ENCODE peak calls at places on chromosomes 2 and 18, in eight cellular contexts. O, R, N, W, F, I, T and H are unnamed samples.

GRCh38 chr2:233481368-233482142 is 85.0 kb downstream of the USP40 start:
- DNase-seq in O (no peak), R (peak), N (no peak), W (no peak), F (peak), I (no peak), T (no peak), H (no peak)

GRCh38 chr2:228181098-228182019 is at the start of gene SPHKAP:
- DNase-seq in O (peak), R (no peak), N (no peak), W (no peak), F (no peak), I (no peak), T (no peak), H (no peak)

GRCh38 chr2:229612395-229612971 is 101.9 kb downstream of the DNER start:
- DNase-seq in O (no peak), R (no peak), N (no peak), W (no peak), F (no peak), I (no peak), T (no peak), H (no peak)

GRCh38 chr2:20108655-20109396 is 57.4 kb upstream of the LAPTM4A start:
- DNase-seq in O (no peak), R (peak), N (no peak), W (no peak), F (peak), I (peak), T (no peak), H (no peak)

GRCh38 chr2:19810148-19810547 is 91.6 kb downstream of the TTC32 start:
- DNase-seq in O (no peak), R (no peak), N (peak), W (no peak), F (no peak), I (no peak), T (no peak), H (no peak)

GRCh38 chr2:238945433-238946150 is 97.7 kb downstream of the TWIST2 start:
- DNase-seq in O (no peak), R (peak), N (peak), W (peak), F (peak), I (no peak), T (no peak), H (no peak)

GRCh38 chr2:205411558-205411957 is 270.7 kb upstream of the NRP2 start:
- DNase-seq in O (no peak), R (no peak), N (no peak), W (peak), F (peak), I (no peak), T (no peak), H (no peak)

GRCh38 chr2:119230630-119231185 is 7.1 kb downstream of the STEAP3 start:
- DNase-seq in O (no peak), R (peak), N (no peak), W (peak), F (peak), I (no peak), T (no peak), H (no peak)

GRCh38 chr18:70151554-70152130 is 53.8 kb downstream of the RTTN start:
- DNase-seq in O (no peak), R (no peak), N (no peak), W (no peak), F (no peak), I (no peak), T (no peak), H (no peak)

GRCh38 chr2:242051440-242051839 is 181.9 kb downstream of the RTP5 start:
- DNase-seq in O (no peak), R (no peak), N (no peak), W (no peak), F (no peak), I (no peak), T (no peak), H (no peak)

GRCh38 chr2:77520981-77521380 is 1.2 kb downstream of the LRRTM4 start:
- DNase-seq in O (peak), R (no peak), N (no peak), W (no peak), F (no peak), I (no peak), T (no peak), H (no peak)

GRCh38 chr2:100981011-100981410 is 21.1 kb upstream of the RPL31 start:
- DNase-seq in O (no peak), R (no peak), N (no peak), W (no peak), F (no peak), I (no peak), T (no peak), H (no peak)

GRCh38 chr2:74902281-74902860 is 56.1 kb upstream of the POLE4 start:
- DNase-seq in O (no peak), R (no peak), N (no peak), W (no peak), F (no peak), I (no peak), T (no peak), H (no peak)

GRCh38 chr2:132953771-132954170 is 283.8 kb upstream of the LYPD1 start:
- DNase-seq in O (no peak), R (no peak), N (no peak), W (no peak), F (no peak), I (no peak), T (no peak), H (no peak)

GRCh38 chr2:183269956-183270355 is 145.7 kb downstream of the NUP35 start:
- DNase-seq in O (no peak), R (peak), N (no peak), W (no peak), F (peak), I (no peak), T (no peak), H (no peak)

GRCh38 chr2:24885221-24886113 is 34.6 kb downstream of the ADCY3 start:
- DNase-seq in O (no peak), R (no peak), N (no peak), W (no peak), F (peak), I (no peak), T (no peak), H (no peak)

GRCh38 chr2:231613655-231614558 is 21.2 kb downstream of the TEX44 start:
- DNase-seq in O (peak), R (peak), N (peak), W (peak), F (peak), I (peak), T (peak), H (peak)

GRCh38 chr2:176502619-176503018 is 233.4 kb downstream of the MTX2 start:
- DNase-seq in O (no peak), R (no peak), N (no peak), W (no peak), F (no peak), I (peak), T (no peak), H (no peak)

GRCh38 chr2:74405994-74406583 is 15.3 kb downstream of the C2orf81 start:
- DNase-seq in O (no peak), R (no peak), N (no peak), W (no peak), F (no peak), I (no peak), T (no peak), H (no peak)

GRCh38 chr2:205748660-205749059 is 66.4 kb downstream of the NRP2 start:
- DNase-seq in O (no peak), R (no peak), N (no peak), W (peak), F (no peak), I (no peak), T (no peak), H (no peak)

GRCh38 chr2:191544511-191545062 is 133.3 kb upstream of the NABP1 start:
- DNase-seq in O (no peak), R (no peak), N (no peak), W (no peak), F (no peak), I (no peak), T (no peak), H (no peak)

GRCh38 chr2:56099967-56100366 is 83.8 kb upstream of the CCDC85A start:
- DNase-seq in O (no peak), R (no peak), N (no peak), W (no peak), F (no peak), I (no peak), T (no peak), H (no peak)

GRCh38 chr2:85420743-85421705 is 2.5 kb downstream of the SH2D6 start:
- DNase-seq in O (peak), R (peak), N (peak), W (peak), F (peak), I (peak), T (no peak), H (peak)

GRCh38 chr2:19048593-19049264 is 309.7 kb downstream of the OSR1 start:
- DNase-seq in O (no peak), R (peak), N (no peak), W (peak), F (peak), I (peak), T (no peak), H (no peak)

GRCh38 chr2:15563227-15564100 is 2.3 kb upstream of the NBAS start:
- DNase-seq in O (no peak), R (no peak), N (no peak), W (no peak), F (no peak), I (no peak), T (no peak), H (no peak)
- H3K4me3 ChIP-seq in O (no peak), R (no peak), N (no peak), W (no peak), F (no peak), I (no peak), T (no peak), H (no peak)

GRCh38 chr2:137886432-137886831 is 77.8 kb upstream of the HNMT start:
- DNase-seq in O (no peak), R (no peak), N (no peak), W (no peak), F (no peak), I (no peak), T (no peak), H (no peak)
- TF ChIP-seq CTCF in O (no peak), R (peak), N (no peak), W (no peak), F (no peak), I (no peak), T (no peak), H (no peak)

GRCh38 chr18:55510809-55511208 is 77.2 kb downstream of the TCF4 start:
- DNase-seq in O (no peak), R (peak), N (no peak), W (peak), F (peak), I (no peak), T (peak), H (no peak)
- H3K4me3 ChIP-seq in O (no peak), R (no peak), N (peak), W (peak), F (no peak), I (no peak), T (peak), H (no peak)

GRCh38 chr2:148970393-148970792 is 68.1 kb upstream of the LYPD6B start:
- DNase-seq in O (no peak), R (no peak), N (no peak), W (no peak), F (no peak), I (no peak), T (no peak), H (no peak)
- TF ChIP-seq CTCF in O (no peak), R (no peak), N (no peak), W (no peak), F (no peak), I (no peak), T (no peak), H (no peak)

GRCh38 chr18:35730738-35731370 is 149.3 kb downstream of the GALNT1 start:
- DNase-seq in O (no peak), R (no peak), N (no peak), W (no peak), F (peak), I (no peak), T (no peak), H (no peak)
- H3K4me3 ChIP-seq in O (peak), R (no peak), N (no peak), W (peak), F (peak), I (no peak), T (peak), H (no peak)

DNA sequence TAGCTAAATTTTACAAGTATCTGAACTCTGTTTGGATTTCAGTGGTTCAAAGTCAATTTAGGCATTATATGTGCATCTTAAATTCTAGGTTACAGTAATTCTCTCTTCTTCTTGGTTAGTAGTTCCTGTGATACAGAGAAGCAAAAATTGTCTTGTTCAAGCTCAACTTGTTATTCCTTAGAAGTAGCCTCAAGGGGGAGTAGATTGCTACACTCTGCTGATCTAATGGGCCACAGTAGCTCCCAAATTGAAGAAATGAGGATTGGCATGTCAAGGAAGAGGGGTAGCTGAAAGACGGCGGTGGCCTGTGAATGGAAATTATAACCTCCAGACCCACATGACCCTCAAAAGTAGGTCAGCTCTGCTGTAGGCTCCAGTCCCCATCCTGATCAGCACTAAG is 334.7 kb downstream of the HRH4 start:
- DNase-seq in O (no peak), R (no peak), N (no peak), W (no peak), F (no peak), I (no peak), T (no peak), H (no peak)
- TF ChIP-seq CTCF in O (no peak), R (no peak), N (no peak), W (no peak), F (no peak), I (no peak), T (no peak), H (no peak)

GRCh38 chr2:192718340-192718739 is 523.6 kb upstream of the TMEFF2 start:
- DNase-seq in O (no peak), R (no peak), N (no peak), W (no peak), F (no peak), I (no peak), T (no peak), H (no peak)
- H3K4me3 ChIP-seq in O (no peak), R (no peak), N (no peak), W (no peak), F (no peak), I (no peak), T (no peak), H (no peak)